ENCODE peak calls at places on chromosomes 11 and 22, in four cellular contexts. F is foreskin keratinocyte; L is activated CD4-positive, alpha-beta T cell treated with anti-CD3 and anti-CD28 coated beads, Interleukin-2, amount 10 ng/mL, durations not matched to agents 7 days and 5 days; W is GM04504. Y is an unnamed sample.

GRCh38 chr11:72676874-72677341 is 2.7 kb upstream of the PDE2A start:
- DNase-seq in W (no peak), F (no peak), L (peak), Y (no peak)

GRCh38 chr11:29448246-29448877 is 568.5 kb downstream of the KCNA4 start:
- DNase-seq in W (no peak), F (no peak), L (no peak), Y (no peak)

GRCh38 chr11:66846671-66847091 is 3.4 kb downstream of the RCE1 start:
- DNase-seq in W (no peak), F (no peak), L (no peak), Y (peak)

GRCh38 chr11:64120951-64121569 is 44.9 kb downstream of the MACROD1 start:
- DNase-seq in F (peak), L (no peak), W (no peak), Y (no peak)

GRCh38 chr22:19798320-19798665 is 37.7 kb downstream of the TBX1 start:
- DNase-seq in L (no peak), F (no peak), W (no peak), Y (no peak)

GRCh38 chr22:21642584-21643448 is 714 bp downstream of the SDF2L1 start:
- DNase-seq in W (no peak), F (peak), L (peak), Y (peak)

GRCh38 chr22:18996376-18996900 is 60.3 kb upstream of the PRODH start:
- DNase-seq in W (no peak), L (no peak), F (no peak), Y (no peak)

GRCh38 chr11:26442131-26442530 is 110.2 kb downstream of the ANO3 start:
- DNase-seq in W (peak), L (no peak), F (peak), Y (no peak)

GRCh38 chr11:12066799-12067508 is 43.4 kb upstream of the MICAL2 start:
- DNase-seq in L (no peak), W (peak), F (peak), Y (no peak)